ENCODE peak calls at places on chromosomes 7 and 10, in six cellular contexts. C is vagina, N is uterus, P is tibial artery, Z is progenitor cell of endocrine pancreas, H is choroid plexus epithelial cell. V is an unnamed sample.

GRCh38 chr10:86693721-86694369 is 25.5 kb downstream of the LDB3 start:
- DNase-seq in C (no peak), N (peak), P (no peak), Z (no peak), H (peak), V (no peak)

GRCh38 chr7:18961997-18962396 is 155.4 kb downstream of the TWIST1 start:
- DNase-seq in C (no peak), N (no peak), P (no peak), Z (no peak), H (peak), V (no peak)

GRCh38 chr10:102465466-102465865 is 14.1 kb upstream of the C10orf95 start:
- DNase-seq in C (no peak), N (no peak), P (no peak), Z (no peak), H (no peak), V (no peak)

GRCh38 chr7:140661124-140661523 is 11.6 kb upstream of the ADCK2 start:
- DNase-seq in C (no peak), N (no peak), P (peak), Z (no peak), H (peak), V (no peak)

GRCh38 chr7:65325793-65326432 is 47.7 kb upstream of the ZNF92 start:
- DNase-seq in C (no peak), N (no peak), P (no peak), Z (no peak), H (peak), V (no peak)

GRCh38 chr10:17146888-17147287 is 17.3 kb upstream of the CUBN start:
- DNase-seq in C (no peak), N (no peak), P (no peak), Z (no peak), H (no peak), V (no peak)

GRCh38 chr10:118926903-118927302 is 102.6 kb upstream of the NANOS1 start:
- DNase-seq in C (peak), N (no peak), P (no peak), Z (no peak), H (no peak), V (no peak)

GRCh38 chr10:124707546-124707945 is 36.6 kb downstream of the FAM53B start:
- DNase-seq in C (no peak), N (no peak), P (no peak), Z (no peak), H (no peak), V (no peak)

GRCh38 chr7:81361769-81362168 is 408.1 kb downstream of the HGF start:
- DNase-seq in C (no peak), N (no peak), P (no peak), Z (no peak), H (peak), V (no peak)

GRCh38 chr7:4753610-4754432 is 21.6 kb upstream of the AP5Z1 start:
- DNase-seq in C (no peak), N (peak), P (peak), Z (peak), H (peak), V (peak)

GRCh38 chr7:159197066-159197975 is 52.7 kb upstream of the VIPR2 start:
- DNase-seq in C (no peak), N (peak), P (no peak), Z (no peak), H (peak), V (peak)

GRCh38 chr7:157757776-157758467 is 421.1 kb downstream of the DNAJB6 start:
- DNase-seq in C (no peak), N (no peak), P (no peak), Z (no peak), H (no peak), V (no peak)

GRCh38 chr10:97049670-97050069 is 136.1 kb downstream of the SLIT1 start:
- DNase-seq in C (no peak), N (no peak), P (no peak), Z (no peak), H (no peak), V (no peak)

GRCh38 chr7:31729195-31729804 is 42.3 kb downstream of the PPP1R17 start:
- DNase-seq in C (no peak), N (no peak), P (no peak), Z (no peak), H (no peak), V (no peak)

GRCh38 chr10:14241196-14241595 is 89.5 kb downstream of the FRMD4A start:
- DNase-seq in C (no peak), N (no peak), P (no peak), Z (no peak), H (no peak), V (no peak)

GRCh38 chr7:51472017-51472296 is 155.3 kb upstream of the COBL start:
- DNase-seq in C (no peak), N (no peak), P (no peak), Z (no peak), H (no peak), V (no peak)

GRCh38 chr10:42767906-42768305 is 14.7 kb upstream of the BMS1 start:
- DNase-seq in C (no peak), N (no peak), P (no peak), Z (no peak), H (no peak), V (no peak)

GRCh38 chr7:159119026-159119741 is 25.5 kb downstream of the VIPR2 start:
- DNase-seq in C (no peak), N (peak), P (peak), Z (no peak), H (no peak), V (no peak)

GRCh38 chr7:92646966-92647625 is 56.9 kb upstream of the FAM133B start:
- DNase-seq in C (no peak), N (no peak), P (no peak), Z (no peak), H (no peak), V (no peak)

GRCh38 chr7:464712-465461 is 54.8 kb downstream of the PDGFA start:
- DNase-seq in C (no peak), N (no peak), P (peak), Z (no peak), H (peak), V (no peak)

GRCh38 chr10:71985542-71986250 is 21.5 kb downstream of the CHST3 start:
- DNase-seq in C (no peak), N (peak), P (peak), Z (no peak), H (peak), V (no peak)

GRCh38 chr7:19919156-19920085 is 146.0 kb upstream of the TMEM196 start:
- DNase-seq in C (no peak), N (no peak), P (no peak), Z (no peak), H (peak), V (no peak)

GRCh38 chr10:26556756-26557640 is 118.9 kb downstream of the APBB1IP start:
- DNase-seq in C (no peak), N (no peak), P (no peak), Z (peak), H (peak), V (peak)

GRCh38 chr10:79084972-79085597 is 16.3 kb downstream of the ZMIZ1 start:
- DNase-seq in C (no peak), N (no peak), P (no peak), Z (no peak), H (no peak), V (no peak)

GRCh38 chr10:30384791-30385201 is 35.7 kb upstream of the MTPAP start:
- DNase-seq in C (no peak), N (no peak), P (no peak), Z (no peak), H (peak), V (no peak)

GRCh38 chr7:94923412-94923811 is 16.0 kb downstream of the PPP1R9A start:
- DNase-seq in C (no peak), N (no peak), P (no peak), Z (no peak), H (no peak), V (no peak)

GRCh38 chr7:247166-247565 is 42.8 kb upstream of the FOXL3 start:
- DNase-seq in C (no peak), N (no peak), P (no peak), Z (no peak), H (no peak), V (no peak)

GRCh38 chr10:65931291-65932080 is 994.4 kb upstream of the LRRTM3 start:
- DNase-seq in C (no peak), N (no peak), P (no peak), Z (no peak), H (no peak), V (no peak)

GRCh38 chr7:85025312-85025756 is 161.5 kb downstream of the SEMA3D start:
- DNase-seq in C (no peak), N (no peak), P (no peak), Z (no peak), H (peak), V (no peak)

GRCh38 chr10:110646417-110647135 is 2.4 kb downstream of the RBM20 start:
- DNase-seq in C (no peak), N (no peak), P (no peak), Z (no peak), H (no peak), V (no peak)

GRCh38 chr10:21888959-21889358 is 114.6 kb downstream of the DNAJC1 start:
- DNase-seq in C (no peak), N (no peak), P (no peak), Z (no peak), H (no peak), V (no peak)

GRCh38 chr10:113519616-113520015 is 33.2 kb upstream of the HABP2 start:
- DNase-seq in C (no peak), N (no peak), P (no peak), Z (no peak), H (no peak), V (no peak)

GRCh38 chr10:130761032-130761575 is 550.4 kb downstream of the TCERG1L start:
- DNase-seq in C (no peak), N (no peak), P (peak), Z (no peak), H (no peak), V (no peak)

DNA sequence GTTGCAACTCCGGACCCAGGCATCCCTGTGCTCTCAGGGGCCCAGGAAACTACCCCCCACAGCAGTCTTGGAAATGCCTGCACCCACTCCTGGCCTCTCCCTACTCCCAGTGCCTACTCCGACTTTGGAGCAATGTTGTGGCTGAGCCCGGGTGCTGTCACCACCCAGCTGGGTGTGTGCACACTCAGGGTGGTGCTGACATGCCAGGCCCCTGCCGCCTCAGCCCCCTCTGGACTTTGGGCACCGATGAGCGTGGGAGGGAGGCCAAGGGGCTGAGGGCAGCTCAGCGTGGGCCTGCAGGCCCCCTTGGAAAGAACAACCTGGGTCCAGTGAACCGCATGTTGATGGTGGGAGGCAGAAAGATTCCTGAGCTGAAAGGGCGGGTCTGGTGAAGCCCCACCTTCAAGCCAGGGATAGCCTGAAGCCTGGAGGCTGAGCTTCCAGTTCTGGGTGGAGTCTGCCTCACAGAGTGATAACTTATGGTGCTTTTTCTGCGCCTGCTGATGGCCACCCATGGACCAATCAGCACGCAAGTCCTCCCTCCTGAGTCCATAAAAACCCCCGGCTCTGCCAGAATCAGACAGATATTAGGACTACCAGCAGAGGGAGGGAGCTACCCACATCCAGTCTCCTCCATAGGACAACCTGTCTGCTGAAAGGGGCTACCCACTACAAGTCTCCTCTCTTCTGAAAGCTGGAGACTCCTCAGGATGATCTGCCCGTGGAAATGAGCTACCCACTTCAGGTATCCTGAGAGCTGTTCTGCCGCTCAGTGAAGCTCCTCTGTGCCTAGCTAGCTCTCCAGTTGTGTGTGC is 380.4 kb upstream of the SORCS1 start:
- DNase-seq in C (no peak), N (no peak), P (no peak), Z (no peak), H (peak), V (no peak)
- TF ChIP-seq CTCF in C (no peak), N (no peak), P (no peak), Z (no peak), H (peak), V (no peak)

GRCh38 chr7:66523409-66523808 is 105.3 kb upstream of the KCTD7 start:
- DNase-seq in C (no peak), N (no peak), P (no peak), Z (no peak), H (no peak), V (no peak)

GRCh38 chr7:66524738-66525137 is 103.9 kb upstream of the KCTD7 start:
- DNase-seq in C (no peak), N (no peak), P (no peak), Z (no peak), H (no peak), V (no peak)

GRCh38 chr7:66521675-66522074 is 107.0 kb upstream of the KCTD7 start:
- DNase-seq in C (no peak), N (no peak), P (no peak), Z (no peak), H (no peak), V (no peak)

GRCh38 chr7:66518151-66518691 is 110.5 kb upstream of the KCTD7 start:
- DNase-seq in C (no peak), N (no peak), P (no peak), Z (no peak), H (no peak), V (no peak)

GRCh38 chr7:66522518-66522917 is 106.2 kb upstream of the KCTD7 start:
- DNase-seq in C (no peak), N (no peak), P (no peak), Z (no peak), H (no peak), V (no peak)
- TF ChIP-seq CTCF in C (no peak), N (no peak), P (no peak), Z (peak), H (peak), V (no peak)

GRCh38 chr7:37448637-37449331 is at the start of gene ELMO1:
- DNase-seq in C (no peak), N (peak), P (peak), Z (peak), H (peak), V (peak)
- TF ChIP-seq CTCF in C (no peak), N (peak), P (peak), Z (peak), H (peak), V (peak)

GRCh38 chr10:70538195-70538520 is 59.6 kb downstream of the PALD1 start:
- DNase-seq in C (no peak), N (no peak), P (no peak), Z (no peak), H (no peak), V (no peak)

GRCh38 chr10:70537398-70538194 is 59.0 kb downstream of the PALD1 start:
- DNase-seq in C (no peak), N (no peak), P (no peak), Z (peak), H (no peak), V (no peak)

GRCh38 chr10:70540089-70540788 is 61.7 kb downstream of the PALD1 start:
- DNase-seq in C (no peak), N (no peak), P (no peak), Z (no peak), H (peak), V (no peak)

GRCh38 chr10:70539471-70539870 is 60.9 kb downstream of the PALD1 start:
- DNase-seq in C (no peak), N (no peak), P (no peak), Z (no peak), H (no peak), V (no peak)

GRCh38 chr10:70538731-70539338 is 60.3 kb downstream of the PALD1 start:
- DNase-seq in C (no peak), N (no peak), P (no peak), Z (no peak), H (no peak), V (no peak)
- TF ChIP-seq CTCF in C (no peak), N (no peak), P (no peak), Z (no peak), H (no peak), V (no peak)